ENCODE peak calls at places on chromosomes 4 and X, in ten cellular contexts. One of them, this sample, is unnamed.
A peak's percentile ranks its signal among the peaks of the same experiment; 100 is the strongest.

GRCh38 chr4:1871471-1872021 is 353 bp downstream of the NSD2 start:
- DNase-seq in endothelial cell: no peak
- DNase-seq in AG08396: peak; percentile 70
- DNase-seq in fibroblast of mammary gland: no peak
- DNase-seq in GM20000: peak; percentile 78
- DNase-seq in amygdala: no peak
- DNase-seq in T-helper 22 cell: no peak
- DNase-seq in activated T-helper 9 cell treated with anti-CD3 and anti-CD28 coated beads, Interleukin-2, amount 50 U/mL, for 16 hours: no peak
- DNase-seq in activated CD4-positive, alpha-beta T cell treated with anti-CD3 and anti-CD28 coated beads for 36 hours: no peak
- DNase-seq in NCI-H2081: peak; percentile 51
- DNase-seq in this sample: no peak

GRCh38 chrX:41449138-41449537 is 2.0 kb downstream of the NYX start:
- DNase-seq in endothelial cell: no peak
- DNase-seq in activated T-helper 9 cell treated with anti-CD3 and anti-CD28 coated beads, Interleukin-2, amount 50 U/mL, for 16 hours: no peak
- DNase-seq in AG08396: no peak
- DNase-seq in NCI-H2081: no peak
- DNase-seq in activated CD4-positive, alpha-beta T cell treated with anti-CD3 and anti-CD28 coated beads for 36 hours: no peak
- DNase-seq in T-helper 22 cell: no peak
- DNase-seq in amygdala: no peak
- DNase-seq in fibroblast of mammary gland: no peak
- DNase-seq in GM20000: no peak
- DNase-seq in this sample: no peak

GRCh38 chr4:122152699-122153328 is 683 bp downstream of the BLTP1 start:
- DNase-seq in fibroblast of mammary gland: peak; percentile 33
- DNase-seq in NCI-H2081: no peak
- DNase-seq in AG08396: peak; percentile 47
- DNase-seq in activated CD4-positive, alpha-beta T cell treated with anti-CD3 and anti-CD28 coated beads for 36 hours: no peak
- DNase-seq in T-helper 22 cell: peak; percentile 4
- DNase-seq in activated T-helper 9 cell treated with anti-CD3 and anti-CD28 coated beads, Interleukin-2, amount 50 U/mL, for 16 hours: no peak
- DNase-seq in endothelial cell: peak; percentile 42
- DNase-seq in amygdala: peak; percentile 40
- DNase-seq in GM20000: peak; percentile 41
- DNase-seq in this sample: peak; percentile 18

GRCh38 chr4:23144707-23145106 is 452.0 kb downstream of the GBA3 start:
- DNase-seq in AG08396: no peak
- DNase-seq in amygdala: no peak
- DNase-seq in T-helper 22 cell: no peak
- DNase-seq in endothelial cell: no peak
- DNase-seq in fibroblast of mammary gland: no peak
- DNase-seq in activated CD4-positive, alpha-beta T cell treated with anti-CD3 and anti-CD28 coated beads for 36 hours: no peak
- DNase-seq in NCI-H2081: no peak
- DNase-seq in activated T-helper 9 cell treated with anti-CD3 and anti-CD28 coated beads, Interleukin-2, amount 50 U/mL, for 16 hours: no peak
- DNase-seq in GM20000: no peak
- DNase-seq in this sample: no peak

GRCh38 chr4:139951051-139951450 is 202.9 kb downstream of the MAML3 start:
- DNase-seq in amygdala: no peak
- DNase-seq in activated CD4-positive, alpha-beta T cell treated with anti-CD3 and anti-CD28 coated beads for 36 hours: peak; percentile 55
- DNase-seq in fibroblast of mammary gland: peak; percentile 44
- DNase-seq in endothelial cell: no peak
- DNase-seq in activated T-helper 9 cell treated with anti-CD3 and anti-CD28 coated beads, Interleukin-2, amount 50 U/mL, for 16 hours: no peak
- DNase-seq in NCI-H2081: no peak
- DNase-seq in AG08396: no peak
- DNase-seq in GM20000: no peak
- DNase-seq in T-helper 22 cell: no peak
- DNase-seq in this sample: peak; percentile 39

GRCh38 chr4:141275834-141276233 is 55.1 kb downstream of the ZNF330 start:
- DNase-seq in GM20000: no peak
- DNase-seq in fibroblast of mammary gland: peak; percentile 60
- DNase-seq in amygdala: no peak
- DNase-seq in NCI-H2081: no peak
- DNase-seq in AG08396: peak; percentile 61
- DNase-seq in activated CD4-positive, alpha-beta T cell treated with anti-CD3 and anti-CD28 coated beads for 36 hours: no peak
- DNase-seq in T-helper 22 cell: no peak
- DNase-seq in endothelial cell: peak; percentile 37
- DNase-seq in activated T-helper 9 cell treated with anti-CD3 and anti-CD28 coated beads, Interleukin-2, amount 50 U/mL, for 16 hours: no peak
- DNase-seq in this sample: peak; percentile 33

GRCh38 chr4:8908206-8908893 is 36.7 kb upstream of the HMX1 start:
- DNase-seq in endothelial cell: no peak
- DNase-seq in NCI-H2081: no peak
- DNase-seq in activated CD4-positive, alpha-beta T cell treated with anti-CD3 and anti-CD28 coated beads for 36 hours: no peak
- DNase-seq in T-helper 22 cell: no peak
- DNase-seq in activated T-helper 9 cell treated with anti-CD3 and anti-CD28 coated beads, Interleukin-2, amount 50 U/mL, for 16 hours: no peak
- DNase-seq in fibroblast of mammary gland: no peak
- DNase-seq in AG08396: no peak
- DNase-seq in amygdala: no peak
- DNase-seq in GM20000: no peak
- DNase-seq in this sample: no peak

GRCh38 chr4:8410641-8411271 is 29.8 kb downstream of the ACOX3 start:
- DNase-seq in T-helper 22 cell: no peak
- DNase-seq in activated CD4-positive, alpha-beta T cell treated with anti-CD3 and anti-CD28 coated beads for 36 hours: no peak
- DNase-seq in GM20000: no peak
- DNase-seq in AG08396: peak; percentile 72
- DNase-seq in activated T-helper 9 cell treated with anti-CD3 and anti-CD28 coated beads, Interleukin-2, amount 50 U/mL, for 16 hours: no peak
- DNase-seq in NCI-H2081: peak; percentile 34
- DNase-seq in amygdala: no peak
- DNase-seq in fibroblast of mammary gland: peak; percentile 47
- DNase-seq in endothelial cell: peak; percentile 80
- DNase-seq in this sample: peak; percentile 57

GRCh38 chrX:107355533-107355932 is 93.9 kb upstream of the FRMPD3 start:
- DNase-seq in amygdala: no peak
- DNase-seq in AG08396: no peak
- DNase-seq in endothelial cell: no peak
- DNase-seq in activated CD4-positive, alpha-beta T cell treated with anti-CD3 and anti-CD28 coated beads for 36 hours: no peak
- DNase-seq in GM20000: no peak
- DNase-seq in fibroblast of mammary gland: no peak
- DNase-seq in T-helper 22 cell: no peak
- DNase-seq in activated T-helper 9 cell treated with anti-CD3 and anti-CD28 coated beads, Interleukin-2, amount 50 U/mL, for 16 hours: no peak
- DNase-seq in NCI-H2081: peak; percentile 59
- DNase-seq in this sample: no peak